ENCODE peak calls at places on chromosomes 2 and 18, in four cellular contexts. B, I, M and R are unnamed samples.

GRCh38 chr2:152647417-152648010 is 69.7 kb downstream of the PRPF40A start:
- DNase-seq in I (no peak), M (no peak), B (peak), R (peak)

GRCh38 chr18:75554644-75555043 is 127.1 kb upstream of the SMIM21 start:
- DNase-seq in I (no peak), B (no peak), M (no peak), R (no peak)

GRCh38 chr2:70160545-70160944 is 30.3 kb downstream of the C2orf42 start:
- DNase-seq in M (no peak), B (no peak), I (no peak), R (no peak)

GRCh38 chr2:16026816-16027501 is 86.6 kb downstream of the MYCN start:
- DNase-seq in B (peak), I (no peak), M (no peak), R (no peak)

GRCh38 chr2:167928434-167928833 is 319.0 kb downstream of the STK39 start:
- DNase-seq in I (no peak), M (no peak), B (no peak), R (no peak)

GRCh38 chr2:98869272-98869641 is 66.8 kb downstream of the CRACDL start:
- DNase-seq in I (no peak), B (peak), M (no peak), R (no peak)

GRCh38 chr2:5723791-5724735 is 31.9 kb downstream of the SOX11 start:
- DNase-seq in I (no peak), B (peak), M (no peak), R (no peak)

GRCh38 chr2:152925540-152926448 is 207.4 kb downstream of the ARL6IP6 start:
- DNase-seq in I (peak), M (peak), B (no peak), R (peak)

GRCh38 chr2:125224830-125225229 is 1199.7 kb downstream of the CNTNAP5 start:
- DNase-seq in B (no peak), M (no peak), I (no peak), R (no peak)

GRCh38 chr18:65750421-65751144 is at the start of gene CDH7:
- DNase-seq in I (no peak), B (no peak), M (no peak), R (no peak)

GRCh38 chr2:221533299-221533698 is 38.8 kb downstream of the EPHA4 start:
- DNase-seq in I (no peak), B (no peak), M (no peak), R (no peak)

GRCh38 chr2:4499316-4499715 is 795.9 kb downstream of the DCDC2C start:
- DNase-seq in M (no peak), I (no peak), B (no peak), R (no peak)

GRCh38 chr2:86371482-86372002 is 34.1 kb upstream of the REEP1 start:
- DNase-seq in M (no peak), I (no peak), B (no peak), R (no peak)

GRCh38 chr2:86370579-86370978 is 33.2 kb upstream of the REEP1 start:
- DNase-seq in I (no peak), M (no peak), B (no peak), R (no peak)

GRCh38 chr2:86366651-86367500 is 29.4 kb upstream of the REEP1 start:
- DNase-seq in M (no peak), I (no peak), B (no peak), R (no peak)

GRCh38 chr2:86367501-86367778 is 30.0 kb upstream of the REEP1 start:
- DNase-seq in M (no peak), B (no peak), I (no peak), R (no peak)

GRCh38 chr2:86368181-86368824 is 30.9 kb upstream of the REEP1 start:
- DNase-seq in M (peak), B (no peak), I (peak), R (peak)
- H3K4me3 ChIP-seq in M (no peak), B (no peak), I (no peak), R (no peak)

GRCh38 chr2:226835796-226836547 is at the start of gene RHBDD1:
- DNase-seq in M (peak), B (peak), I (peak), R (peak)

GRCh38 chr2:226837787-226838603 is 2.1 kb downstream of the RHBDD1 start:
- DNase-seq in I (no peak), M (no peak), B (no peak), R (no peak)

GRCh38 chr2:226836548-226836885 is 663 bp downstream of the RHBDD1 start:
- DNase-seq in M (no peak), B (no peak), I (no peak), R (no peak)

GRCh38 chr2:226838758-226839555 is 3.1 kb downstream of the RHBDD1 start:
- DNase-seq in M (no peak), I (no peak), B (no peak), R (no peak)

GRCh38 chr2:226837334-226837733 is 1.5 kb downstream of the RHBDD1 start:
- DNase-seq in M (no peak), B (no peak), I (no peak), R (no peak)
- H3K4me3 ChIP-seq in M (no peak), B (no peak), I (peak), R (no peak)

DNA sequence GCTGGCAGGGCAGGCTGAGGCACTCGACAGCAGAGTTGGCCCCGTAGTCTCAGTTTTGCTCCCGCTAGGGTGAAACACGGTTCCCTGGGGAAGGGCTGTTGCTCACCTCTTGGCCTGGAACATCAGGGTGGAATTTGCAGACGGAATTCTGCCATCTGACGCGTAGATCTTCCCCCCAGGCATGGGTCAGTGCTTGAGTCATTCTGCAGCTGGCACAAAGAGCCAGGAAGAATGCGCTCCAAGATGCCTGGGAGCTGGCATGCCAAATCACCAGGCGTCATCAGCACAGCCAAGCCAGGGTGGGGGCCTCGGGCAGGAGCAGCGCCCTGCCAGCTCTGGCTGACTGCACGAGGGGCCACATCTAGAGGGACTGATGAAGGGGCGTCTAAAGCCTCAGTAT is 42.7 kb downstream of the ODC1 start:
- DNase-seq in B (peak), M (no peak), I (no peak), R (peak)
- H3K4me3 ChIP-seq in B (no peak), M (no peak), I (no peak), R (no peak)

GRCh38 chr2:241801611-241802420 is 7.2 kb upstream of the NEU4 start:
- DNase-seq in I (no peak), M (no peak), B (no peak), R (peak)

GRCh38 chr2:241804326-241805276 is 4.4 kb upstream of the NEU4 start:
- DNase-seq in M (no peak), B (peak), I (no peak), R (no peak)

GRCh38 chr2:241803387-241804325 is 5.3 kb upstream of the NEU4 start:
- DNase-seq in I (no peak), B (peak), M (no peak), R (peak)

GRCh38 chr2:241802421-241802749 is 6.6 kb upstream of the NEU4 start:
- DNase-seq in M (no peak), B (no peak), I (no peak), R (no peak)

DNA sequence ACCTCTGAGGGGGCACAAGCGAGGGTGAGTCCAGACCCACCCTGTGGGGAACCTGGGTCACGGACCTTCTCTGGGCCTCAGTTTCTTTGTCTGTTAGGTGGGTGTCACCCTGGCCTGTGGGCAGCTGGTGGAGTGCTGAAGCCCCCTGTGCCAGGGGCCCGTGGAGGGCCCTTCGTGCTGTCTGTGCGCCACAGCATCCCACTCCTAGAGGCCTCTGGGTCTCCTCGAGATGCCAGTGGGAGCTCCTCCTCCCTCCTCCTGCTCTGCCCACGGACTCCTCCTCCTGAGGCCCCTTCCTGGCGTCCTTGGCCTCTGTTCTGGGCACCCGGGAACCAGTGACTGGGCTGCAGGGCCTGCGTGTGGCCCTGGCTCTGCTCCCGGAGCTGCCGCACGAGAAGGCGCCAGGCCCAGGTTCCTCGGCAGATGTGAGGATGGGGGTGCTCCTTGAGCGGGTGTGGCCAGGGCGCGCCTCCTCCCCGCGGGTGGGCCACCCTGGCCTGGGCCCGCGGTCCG is 6.1 kb upstream of the NEU4 start:
- DNase-seq in M (no peak), B (peak), I (no peak), R (no peak)
- H3K4me3 ChIP-seq in M (no peak), B (no peak), I (no peak), R (no peak)

DNA sequence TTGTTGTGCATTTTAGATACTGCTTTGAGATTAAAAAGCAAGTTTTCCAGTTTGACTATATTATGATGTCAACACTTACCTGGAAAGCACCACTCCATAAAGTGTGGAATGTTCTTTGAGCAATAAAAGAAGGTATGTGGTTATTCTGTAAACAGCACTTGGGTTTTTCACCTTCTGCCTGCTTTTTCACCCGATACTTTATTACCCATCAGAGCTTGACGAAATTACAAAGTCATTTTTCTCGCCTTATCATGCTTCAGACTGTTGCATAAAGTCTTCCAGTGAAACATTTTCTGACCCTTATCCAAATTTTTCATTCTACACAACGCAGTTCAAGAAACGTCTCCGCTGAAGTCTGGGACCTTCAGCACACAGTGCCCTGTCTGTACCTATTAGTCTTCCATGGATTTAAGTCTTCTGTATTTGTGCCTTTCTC is 25.2 kb downstream of the CAB39 start:
- DNase-seq in I (no peak), B (no peak), M (no peak), R (no peak)
- H3K4me3 ChIP-seq in I (no peak), B (no peak), M (no peak), R (no peak)